ENCODE peak calls at places on chromosomes 5 and 9, in eight cellular contexts. W is T-cell, D is psoas muscle, N is cerebellar cortex, B is progenitor cell of endocrine pancreas, J is stromal cell of bone marrow, O is hippocampal formation, U is sciatic nerve. Y is an unnamed sample.

GRCh38 chr9:95124582-95125359 is 192.7 kb downstream of the FANCC start:
- DNase-seq in W (no peak), D (no peak), N (no peak), B (no peak), J (no peak), O (no peak), U (no peak), Y (no peak)

GRCh38 chr5:56587381-56588124 is 227.8 kb upstream of the MAP3K1 start:
- DNase-seq in W (no peak), D (no peak), N (no peak), B (no peak), J (no peak), O (no peak), U (no peak), Y (no peak)

GRCh38 chr5:132799392-132799791 is 13.7 kb upstream of the SOWAHA start:
- DNase-seq in W (no peak), D (no peak), N (no peak), B (no peak), J (no peak), O (no peak), U (no peak), Y (no peak)

GRCh38 chr5:150461231-150461630 is 11.7 kb upstream of the RPS14 start:
- DNase-seq in W (no peak), D (no peak), N (no peak), B (no peak), J (no peak), O (no peak), U (no peak), Y (no peak)

GRCh38 chr5:178740181-178740557 is 9.7 kb upstream of the ZNF354A start:
- DNase-seq in W (no peak), D (no peak), N (no peak), B (no peak), J (no peak), O (no peak), U (no peak), Y (no peak)

GRCh38 chr9:31908158-31908890 is 476.1 kb upstream of the ACO1 start:
- DNase-seq in W (no peak), D (no peak), N (no peak), B (no peak), J (peak), O (no peak), U (no peak), Y (no peak)

GRCh38 chr5:168219515-168220410 is 71.7 kb upstream of the WWC1 start:
- DNase-seq in W (no peak), D (no peak), N (peak), B (peak), J (peak), O (peak), U (no peak), Y (no peak)

GRCh38 chr5:123206618-123207320 is 117.7 kb downstream of the PRDM6 start:
- DNase-seq in W (no peak), D (no peak), N (no peak), B (no peak), J (peak), O (no peak), U (no peak), Y (no peak)

GRCh38 chr5:127757576-127757975 is 54.4 kb downstream of the CCDC192 start:
- DNase-seq in W (peak), D (no peak), N (peak), B (no peak), J (peak), O (no peak), U (no peak), Y (no peak)

GRCh38 chr9:132946216-132946615 is 1.8 kb upstream of the TSC1 start:
- DNase-seq in W (no peak), D (no peak), N (no peak), B (no peak), J (no peak), O (no peak), U (no peak), Y (no peak)

GRCh38 chr5:128036961-128037360 is 46.6 kb upstream of the SLC12A2 start:
- DNase-seq in W (no peak), D (no peak), N (no peak), B (no peak), J (no peak), O (no peak), U (no peak), Y (no peak)

GRCh38 chr9:127661342-127661741 is 45.4 kb upstream of the CFAP157 start:
- DNase-seq in W (no peak), D (no peak), N (peak), B (no peak), J (no peak), O (no peak), U (no peak), Y (peak)

GRCh38 chr9:2340046-2340760 is 281.4 kb upstream of the VLDLR start:
- DNase-seq in W (no peak), D (no peak), N (no peak), B (no peak), J (no peak), O (no peak), U (no peak), Y (no peak)

GRCh38 chr5:130365956-130366355 is 461.7 kb downstream of the CHSY3 start:
- DNase-seq in W (no peak), D (no peak), N (no peak), B (no peak), J (no peak), O (no peak), U (no peak), Y (no peak)

GRCh38 chr5:151072234-151073025 is 8.4 kb downstream of the TNIP1 start:
- DNase-seq in W (no peak), D (no peak), N (no peak), B (no peak), J (no peak), O (no peak), U (no peak), Y (no peak)

GRCh38 chr5:65142511-65143011 is 339.2 kb downstream of the ADAMTS6 start:
- DNase-seq in W (no peak), D (no peak), N (peak), B (no peak), J (peak), O (no peak), U (no peak), Y (no peak)

GRCh38 chr9:14313951-14314423 is at the start of gene NFIB:
- DNase-seq in W (no peak), D (peak), N (peak), B (peak), J (no peak), O (no peak), U (peak), Y (peak)